ENCODE peak calls at places on chromosome 10, in four cellular contexts. H is HL-60, R is K562, A is GM12878. C is an unnamed sample.

GRCh38 chr10:71203716-71204115 is 8.7 kb upstream of the UNC5B start:
- DNase-seq in A (no peak), R (no peak), H (no peak), C (no peak)

GRCh38 chr10:28120043-28120749 is 121.3 kb upstream of the ODAD2 start:
- DNase-seq in A (no peak), H (no peak), R (no peak), C (no peak)

GRCh38 chr10:44702531-44702930 is 208.6 kb upstream of the TMEM72 start:
- DNase-seq in A (no peak), H (no peak), R (no peak), C (no peak)

GRCh38 chr10:47046321-47047126 is 135.3 kb downstream of the PTPN20 start:
- DNase-seq in R (no peak), H (no peak), A (no peak), C (no peak)

GRCh38 chr10:72251635-72252034 is 22.1 kb upstream of the DDIT4 start:
- DNase-seq in R (no peak), A (no peak), H (no peak), C (no peak)

GRCh38 chr10:113111260-113111659 is 161.2 kb downstream of the TCF7L2 start:
- DNase-seq in H (no peak), R (no peak), A (no peak), C (no peak)

GRCh38 chr10:78981970-78982281 is 86.8 kb upstream of the ZMIZ1 start:
- DNase-seq in H (no peak), R (no peak), A (no peak), C (no peak)

GRCh38 chr10:4519691-4520402 is 306.2 kb upstream of the AKR1E2 start:
- DNase-seq in R (no peak), A (no peak), H (no peak), C (no peak)

GRCh38 chr10:128922172-128922571 is 544.9 kb upstream of the MGMT start:
- DNase-seq in R (no peak), H (no peak), A (no peak), C (no peak)

GRCh38 chr10:97768322-97769315 is 3.2 kb downstream of the SFRP5 start:
- DNase-seq in A (no peak), R (no peak), H (no peak), C (no peak)
- TF ChIP-seq SPI1 in A (no peak), R (no peak), H (no peak), C (no peak)

GRCh38 chr10:104640339-104641149 is 546 bp upstream of the SORCS3 start:
- DNase-seq in R (no peak), A (no peak), H (no peak), C (no peak)

GRCh38 chr10:104641150-104642000 is at the start of gene SORCS3:
- DNase-seq in R (no peak), A (no peak), H (no peak), C (no peak)

GRCh38 chr10:104642311-104643022 is 1.4 kb downstream of the SORCS3 start:
- DNase-seq in H (no peak), A (no peak), R (peak), C (no peak)

GRCh38 chr10:104642001-104642270 is 846 bp downstream of the SORCS3 start:
- DNase-seq in H (no peak), R (no peak), A (no peak), C (no peak)

DNA sequence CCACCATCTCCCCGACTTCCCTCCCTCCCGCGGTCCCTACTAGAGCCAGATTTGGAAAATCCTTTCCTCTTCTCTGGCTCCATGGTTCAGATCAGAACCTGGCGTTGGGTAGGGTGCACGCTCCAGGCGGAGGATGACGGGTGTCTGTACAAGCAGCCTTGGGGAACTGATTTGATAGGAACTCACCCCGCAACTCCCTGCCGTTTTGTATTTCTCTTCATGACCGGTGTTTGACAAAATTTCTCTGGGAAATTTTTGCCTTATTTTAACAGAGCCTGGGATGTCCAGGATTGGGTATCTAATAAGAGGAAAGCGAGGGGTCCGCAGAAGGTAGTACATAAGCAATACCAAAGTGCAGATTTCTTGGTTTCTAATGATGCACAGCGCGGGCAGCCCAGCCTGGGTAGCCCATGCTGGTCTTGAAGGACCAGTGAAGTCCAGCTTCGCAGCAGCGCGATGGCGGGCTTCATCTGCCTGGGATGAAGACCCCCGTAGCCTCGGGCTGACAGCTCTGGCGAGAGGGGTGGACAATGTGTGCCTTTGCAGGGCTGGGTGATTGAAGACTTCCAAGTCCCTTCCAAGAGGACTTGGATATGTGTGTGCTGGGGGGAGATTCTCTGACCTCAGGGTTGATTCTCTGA is 2.1 kb downstream of the SORCS3 start:
- DNase-seq in H (no peak), R (no peak), A (no peak), C (no peak)
- TF ChIP-seq SPI1 in H (no peak), R (no peak), A (no peak), C (no peak)

GRCh38 chr10:86366033-86366901 is at the start of gene GRID1:
- DNase-seq in R (peak), A (no peak), H (no peak), C (peak)

GRCh38 chr10:86365346-86366032 is 1.1 kb downstream of the GRID1 start:
- DNase-seq in A (no peak), R (no peak), H (no peak), C (peak)

GRCh38 chr10:86363184-86363832 is 3.3 kb downstream of the GRID1 start:
- DNase-seq in A (no peak), H (no peak), R (peak), C (peak)

GRCh38 chr10:86363833-86364511 is 2.6 kb downstream of the GRID1 start:
- DNase-seq in A (no peak), R (no peak), H (no peak), C (no peak)

DNA sequence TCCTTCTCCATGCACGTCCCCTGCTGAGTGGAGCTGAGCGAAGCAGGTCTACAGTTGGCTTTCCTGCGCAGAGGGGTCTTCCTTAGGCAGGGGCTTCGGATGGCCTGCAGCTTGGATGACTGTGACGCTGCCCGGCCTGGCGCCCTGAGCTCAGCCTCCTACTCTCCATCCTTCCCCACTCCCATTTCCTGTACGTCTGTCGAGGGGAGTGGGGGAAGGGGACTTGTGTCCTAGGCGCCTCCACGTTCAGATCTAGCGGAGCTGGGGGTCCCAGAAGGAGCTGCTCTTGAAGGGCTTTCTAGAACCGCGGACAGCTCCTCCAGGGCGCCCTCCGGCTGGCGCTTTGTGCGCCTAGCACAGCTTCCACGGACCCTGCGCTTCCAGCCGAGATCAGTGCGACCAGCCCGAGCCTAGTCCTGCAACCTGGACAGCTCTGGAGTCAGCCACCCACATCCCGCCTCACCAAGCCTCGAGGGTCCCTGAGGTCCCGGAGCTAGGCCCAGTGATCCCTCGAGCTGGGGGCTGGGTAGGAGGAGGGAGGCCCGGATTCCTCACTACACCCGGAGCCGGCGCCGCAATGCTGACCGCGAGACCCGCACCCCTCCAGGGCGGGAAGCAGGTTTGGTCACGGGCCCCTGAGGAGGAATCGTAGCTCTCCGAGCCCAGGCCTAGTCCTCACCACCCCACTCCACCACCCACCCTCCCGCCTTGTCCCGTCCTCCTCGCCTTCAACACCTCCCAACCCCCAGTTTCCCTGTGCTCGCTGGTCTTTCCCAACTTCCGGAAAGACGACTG is 1.8 kb downstream of the GRID1 start:
- DNase-seq in H (no peak), R (no peak), A (no peak), C (no peak)
- TF ChIP-seq SPI1 in H (no peak), R (no peak), A (no peak), C (no peak)

DNA sequence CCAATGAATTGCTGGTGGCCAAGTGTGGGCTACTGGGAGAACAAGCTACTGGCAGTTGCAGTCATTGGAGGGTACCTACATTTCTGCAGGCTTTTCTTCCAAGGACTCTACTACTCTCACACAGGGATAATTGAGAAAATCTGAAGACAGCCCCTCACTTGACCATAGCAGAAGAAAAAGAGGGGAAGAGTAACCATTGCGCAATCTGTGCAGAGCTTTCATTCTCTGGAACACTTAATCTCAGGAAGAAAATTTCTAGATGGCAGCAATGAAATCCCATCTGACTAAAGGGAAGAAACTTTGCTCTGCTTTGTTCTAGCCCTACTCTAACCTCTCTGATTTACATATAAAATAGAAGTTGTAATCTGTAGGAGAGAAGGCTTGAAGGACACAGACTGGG is 1239.6 kb upstream of the SORCS1 start:
- DNase-seq in R (no peak), A (no peak), H (no peak), C (no peak)
- TF ChIP-seq SPI1 in R (no peak), A (no peak), H (no peak), C (no peak)

DNA sequence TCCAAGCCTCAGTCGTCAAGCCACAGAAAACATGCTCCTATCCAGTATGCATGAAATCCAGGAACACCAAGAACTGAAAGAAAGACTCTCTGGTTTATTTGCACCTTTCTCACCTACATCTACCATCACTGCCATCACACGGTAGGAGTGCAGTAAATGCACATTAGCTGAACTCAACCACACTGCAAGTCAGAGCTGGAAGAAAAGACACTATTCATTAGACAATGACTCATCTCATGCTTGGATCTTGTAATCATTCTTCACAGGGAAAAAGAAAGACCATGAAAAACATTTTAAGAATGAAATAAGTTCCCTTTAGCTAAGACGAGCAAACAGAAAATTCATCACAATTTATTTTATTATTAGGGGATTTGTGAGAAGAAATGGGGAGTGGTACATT is 325.1 kb downstream of the PARD3 start:
- DNase-seq in H (no peak), A (no peak), R (no peak), C (no peak)
- TF ChIP-seq SPI1 in H (no peak), A (no peak), R (no peak), C (no peak)

GRCh38 chr10:93495654-93496321 is 624 bp upstream of the CEP55 start:
- DNase-seq in H (peak), R (peak), A (no peak), C (no peak)
- TF ChIP-seq SPI1 in H (no peak), R (no peak), A (no peak), C (no peak)

GRCh38 chr10:86264481-86265231 is 101.9 kb downstream of the GRID1 start:
- DNase-seq in H (no peak), A (no peak), R (no peak), C (no peak)
- TF ChIP-seq SPI1 in H (no peak), A (no peak), R (no peak), C (no peak)

DNA sequence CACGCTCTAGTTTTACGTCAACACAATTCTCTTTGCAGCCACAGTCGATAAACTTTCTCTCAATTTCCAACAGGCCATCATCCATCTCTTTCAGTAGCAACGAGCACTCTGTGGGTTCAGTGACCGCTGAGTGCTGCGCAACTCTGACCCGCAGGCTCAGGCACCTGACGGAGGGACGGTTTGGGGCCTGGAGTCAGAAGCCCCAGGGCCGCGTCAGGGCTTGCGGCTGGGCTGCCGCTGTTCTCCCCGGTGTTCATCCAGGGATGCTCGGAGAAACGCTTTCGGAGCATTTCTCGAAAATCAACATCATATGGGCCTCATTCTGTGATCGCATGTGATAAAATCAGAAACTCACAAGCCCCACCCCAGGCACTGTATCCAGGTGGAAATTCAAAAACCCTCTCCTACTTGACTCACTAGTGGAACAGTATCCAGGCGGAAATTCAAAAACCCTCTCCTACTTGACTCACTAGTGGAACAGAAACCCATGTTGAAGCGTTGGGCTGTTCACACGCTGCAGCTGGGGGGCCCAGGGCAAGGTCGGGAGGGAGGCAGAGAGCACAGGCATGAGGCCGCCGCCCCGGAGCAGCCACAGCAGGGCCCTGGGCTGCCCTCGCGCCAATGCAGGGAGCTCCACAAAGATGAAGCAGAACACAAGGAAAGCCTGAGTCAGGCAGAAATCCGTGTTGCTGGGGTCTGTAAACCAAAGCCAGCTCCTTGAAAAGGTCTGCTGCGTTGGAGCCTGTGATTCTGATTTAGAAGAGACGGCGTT is 73.3 kb upstream of the NKX6-2 start:
- DNase-seq in H (no peak), A (no peak), R (no peak), C (no peak)
- TF ChIP-seq SPI1 in H (no peak), A (no peak), R (no peak), C (no peak)